ENCODE peak calls at places on chromosomes 2 and 18, in seven cellular contexts. I is tibial nerve, C is A549, W is ovary, E is stomach, X is HCT116, A is sigmoid colon. Z is an unnamed sample.

GRCh38 chr2:152098033-152098797 is 629 bp downstream of the CACNB4 start:
- DNase-seq in A (peak), X (no peak), E (peak), I (no peak), W (peak), C (peak), Z (no peak)

GRCh38 chr2:236946871-236947270 is 138.8 kb upstream of the COPS8 start:
- DNase-seq in E (no peak), I (no peak), C (no peak), A (peak), W (no peak), X (no peak), Z (no peak)

GRCh38 chr2:227846831-227847230 is 24.6 kb upstream of the DAW1 start:
- DNase-seq in E (no peak), X (no peak), I (no peak), A (no peak), W (no peak), C (no peak), Z (no peak)

GRCh38 chr2:64179582-64180321 is 35.5 kb upstream of the PELI1 start:
- DNase-seq in W (no peak), E (no peak), A (no peak), I (no peak), C (no peak), X (no peak), Z (no peak)

GRCh38 chr2:67217398-67217797 is 179.7 kb upstream of the ETAA1 start:
- DNase-seq in W (no peak), C (no peak), A (no peak), X (no peak), E (no peak), I (no peak), Z (no peak)

GRCh38 chr2:38415761-38416291 is 38.8 kb upstream of the ATL2 start:
- DNase-seq in I (no peak), E (no peak), A (peak), C (no peak), W (no peak), X (no peak), Z (no peak)

GRCh38 chr2:127108090-127108523 is 1.2 kb upstream of the BIN1 start:
- DNase-seq in C (no peak), A (peak), W (no peak), I (no peak), E (no peak), X (no peak), Z (no peak)

GRCh38 chr18:59085797-59086196 is 53.9 kb upstream of the SEC11C start:
- DNase-seq in A (no peak), W (no peak), E (no peak), I (no peak), C (no peak), X (no peak), Z (no peak)

GRCh38 chr2:119338282-119338681 is 28.4 kb downstream of the C2orf76 start:
- DNase-seq in A (no peak), X (no peak), W (no peak), C (no peak), I (no peak), E (no peak), Z (no peak)

GRCh38 chr2:47905454-47906260 is 641 bp downstream of the FBXO11 start:
- DNase-seq in I (peak), W (peak), A (peak), C (peak), E (peak), X (no peak), Z (peak)

GRCh38 chr2:107259411-107260195 is 373.6 kb upstream of the ST6GAL2 start:
- DNase-seq in C (no peak), E (no peak), I (no peak), A (no peak), W (no peak), X (no peak), Z (no peak)

GRCh38 chr2:15831150-15831549 is 109.2 kb upstream of the MYCN start:
- DNase-seq in I (no peak), C (no peak), E (no peak), A (no peak), X (no peak), W (no peak), Z (no peak)

GRCh38 chr2:237411683-237412349 is 2.1 kb downstream of the COL6A3 start:
- DNase-seq in E (no peak), X (no peak), I (no peak), C (no peak), W (peak), A (peak), Z (no peak)

GRCh38 chr2:23009545-23010149 is 375.3 kb upstream of the KLHL29 start:
- DNase-seq in E (no peak), I (peak), C (no peak), A (peak), X (no peak), W (no peak), Z (no peak)

GRCh38 chr2:48282281-48282680 is 247.7 kb upstream of the STON1 start:
- DNase-seq in I (no peak), C (no peak), W (no peak), A (no peak), X (no peak), E (no peak), Z (no peak)

GRCh38 chr2:140643761-140644187 is 1487.0 kb downstream of the LRP1B start:
- DNase-seq in X (no peak), W (no peak), I (no peak), C (peak), A (no peak), E (no peak), Z (no peak)

GRCh38 chr18:36075862-36076587 is 8.7 kb upstream of the RPRD1A start:
- DNase-seq in W (no peak), X (no peak), C (peak), A (no peak), E (no peak), I (no peak), Z (peak)

GRCh38 chr18:8951491-8951890 is 151.0 kb upstream of the NDUFV2 start:
- DNase-seq in E (no peak), W (no peak), A (no peak), C (no peak), I (no peak), X (no peak), Z (no peak)

GRCh38 chr2:29782531-29782930 is 138.9 kb downstream of the ALK start:
- DNase-seq in W (no peak), E (no peak), X (no peak), A (no peak), I (no peak), C (no peak), Z (no peak)

GRCh38 chr2:127618551-127618950 is 27.4 kb upstream of the GPR17 start:
- DNase-seq in A (no peak), E (peak), X (no peak), I (no peak), W (no peak), C (no peak), Z (no peak)

GRCh38 chr2:58557166-58557565 is 316.0 kb upstream of the FANCL start:
- DNase-seq in X (no peak), C (no peak), E (no peak), A (no peak), W (no peak), I (no peak), Z (no peak)

GRCh38 chr2:164954954-164955701 is at the start of gene SLC38A11:
- DNase-seq in X (no peak), C (no peak), A (peak), E (peak), W (peak), I (peak), Z (peak)

GRCh38 chr2:120346034-120346666 is at the start of gene INHBB:
- DNase-seq in C (peak), W (no peak), E (no peak), X (no peak), I (no peak), A (no peak), Z (no peak)

GRCh38 chr2:212905640-212906201 is 245.7 kb downstream of the IKZF2 start:
- DNase-seq in E (no peak), W (no peak), A (no peak), I (no peak), X (no peak), C (peak), Z (no peak)

GRCh38 chr2:27086722-27087446 is at the start of gene KHK:
- DNase-seq in E (peak), A (peak), X (no peak), W (peak), C (peak), I (no peak), Z (no peak)

GRCh38 chr2:128362889-128363228 is 44.2 kb upstream of the HS6ST1 start:
- DNase-seq in W (no peak), X (no peak), E (no peak), A (peak), C (peak), I (no peak), Z (no peak)

GRCh38 chr18:75207298-75208054 is 1.5 kb downstream of the PTGR3 start:
- DNase-seq in I (no peak), X (no peak), A (no peak), E (no peak), W (no peak), C (no peak), Z (no peak)

GRCh38 chr2:197828464-197829135 is 24.2 kb downstream of the PLCL1 start:
- DNase-seq in W (no peak), A (no peak), E (no peak), X (no peak), I (no peak), C (no peak), Z (no peak)

GRCh38 chr2:152298754-152299153 is 36.2 kb upstream of the FMNL2 start:
- DNase-seq in E (no peak), A (no peak), C (peak), X (no peak), I (no peak), W (no peak), Z (no peak)

GRCh38 chr2:10302479-10303173 is at the start of gene HPCAL1:
- DNase-seq in C (peak), A (peak), I (peak), W (peak), X (peak), E (peak), Z (peak)

GRCh38 chr2:10301946-10302478 is 692 bp upstream of the HPCAL1 start:
- DNase-seq in E (no peak), X (no peak), C (no peak), A (no peak), W (no peak), I (no peak), Z (no peak)

GRCh38 chr2:10300328-10300920 is 2.3 kb upstream of the HPCAL1 start:
- DNase-seq in C (peak), E (no peak), X (no peak), A (no peak), W (no peak), I (no peak), Z (no peak)

GRCh38 chr2:10303174-10303633 is 500 bp downstream of the HPCAL1 start:
- DNase-seq in A (no peak), I (peak), W (no peak), C (no peak), E (peak), X (no peak), Z (peak)

DNA sequence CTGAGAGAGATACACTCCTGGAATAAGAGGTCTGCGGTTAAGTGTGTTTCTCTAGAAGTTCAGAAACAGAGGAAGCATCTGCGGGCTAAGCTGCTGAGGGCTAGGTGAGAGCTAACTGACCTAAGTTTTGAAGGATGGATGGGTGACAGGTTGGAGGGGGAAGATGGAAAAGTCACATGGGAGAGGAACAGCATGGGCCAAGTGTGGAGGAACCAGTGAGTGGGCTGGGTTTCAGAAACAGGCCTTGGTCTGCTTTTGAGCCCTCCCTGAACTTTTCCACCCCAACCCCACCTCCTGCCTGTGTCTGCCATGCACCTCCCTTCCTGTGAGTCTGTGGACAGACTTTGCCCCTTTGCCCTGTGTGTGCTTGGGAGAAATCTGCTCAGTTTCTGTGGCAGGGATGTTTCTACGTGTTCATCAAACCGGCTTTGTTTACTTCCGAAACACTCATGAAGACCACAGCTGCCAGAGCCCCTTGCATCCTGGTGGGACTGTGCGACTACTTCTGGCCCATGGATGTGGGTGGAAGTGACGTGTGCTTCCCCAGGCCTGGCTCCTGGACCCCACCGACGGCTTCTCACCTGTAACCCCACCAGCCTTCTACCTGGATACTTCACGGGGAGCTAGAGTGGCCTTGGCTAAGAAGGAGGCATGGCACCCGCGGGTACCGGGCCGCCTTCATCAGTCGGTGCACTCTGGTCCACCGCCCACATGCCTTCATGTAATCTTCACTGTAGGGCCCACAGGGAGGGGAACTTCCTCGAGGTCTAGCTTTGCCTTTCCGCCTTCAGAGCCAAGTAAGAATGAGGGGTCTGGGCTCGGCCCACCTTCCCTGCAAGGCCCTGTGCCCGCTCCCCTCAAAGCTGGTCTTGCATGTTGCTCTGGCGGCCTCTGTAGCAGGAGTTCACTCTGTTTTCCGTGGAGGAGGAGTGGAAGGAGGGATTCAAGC is 1.4 kb upstream of the HPCAL1 start:
- DNase-seq in C (no peak), I (no peak), A (no peak), W (no peak), E (no peak), X (no peak), Z (no peak)
- TF ChIP-seq POLR2A in C (no peak), I (no peak), A (no peak), W (no peak), E (no peak), X (no peak), Z (no peak)

DNA sequence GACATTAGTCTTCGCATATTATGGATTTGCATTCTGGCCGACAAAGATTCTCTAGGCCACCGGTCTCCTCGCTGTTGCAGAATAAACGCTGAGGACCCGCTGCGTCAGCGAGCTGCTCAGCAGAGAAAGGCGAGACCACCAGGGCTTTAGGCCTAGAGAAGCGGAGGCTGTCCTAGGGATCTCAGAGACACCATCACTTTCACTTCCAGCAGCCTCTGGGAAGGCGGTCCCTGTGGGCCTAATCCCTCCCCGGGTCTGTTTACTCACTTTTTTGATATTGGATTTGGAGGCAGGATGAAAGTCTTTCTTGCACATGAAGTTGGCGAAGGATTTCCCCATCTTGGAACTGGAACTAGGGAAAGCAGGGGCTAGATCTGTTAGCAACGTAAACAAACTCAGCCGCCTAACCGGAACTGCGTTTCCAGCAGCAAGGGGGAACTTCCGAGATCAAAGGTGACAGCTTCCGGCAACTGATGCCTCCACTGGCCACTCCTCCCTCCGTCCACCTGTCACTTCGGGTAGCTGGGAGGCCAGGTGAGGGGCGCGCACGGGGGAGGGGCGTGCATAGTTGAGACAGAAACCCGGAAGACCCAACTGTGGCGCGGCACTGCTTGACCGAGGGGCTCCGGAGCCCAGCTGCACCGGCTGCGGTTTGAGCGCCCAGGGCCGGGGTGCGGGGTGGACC is at the start of gene SCRN3:
- DNase-seq in E (peak), A (peak), C (peak), W (peak), X (peak), I (peak), Z (peak)
- TF ChIP-seq POLR2A in E (no peak), A (no peak), C (peak), W (no peak), X (peak), I (no peak), Z (peak)

GRCh38 chr2:96137611-96138129 is 632 bp downstream of the ASTL start:
- DNase-seq in X (no peak), E (no peak), W (no peak), A (no peak), I (no peak), C (no peak), Z (no peak)
- TF ChIP-seq POLR2A in X (no peak), E (no peak), W (no peak), A (no peak), I (no peak), C (no peak), Z (no peak)

GRCh38 chr2:70248145-70248809 is at the start of gene TIA1:
- DNase-seq in C (peak), I (peak), E (peak), X (peak), A (peak), W (peak), Z (peak)
- TF ChIP-seq POLR2A in C (peak), I (peak), E (peak), X (peak), A (peak), W (peak), Z (peak)

Z was measured in erythroblast.